ENCODE peak calls at places on chromosomes 13 and 19, in six cellular contexts. One of them, this sample, is unnamed.

GRCh38 chr13:93687261-93687660 is 460.7 kb downstream of the GPC6 start:
- DNase-seq in naive thymus-derived CD4-positive, alpha-beta T cell: no peak
- DNase-seq in lung: no peak
- DNase-seq in endodermal cell: no peak
- DNase-seq in DND-41: no peak
- DNase-seq in Karpas-422: no peak
- DNase-seq in this sample: no peak

GRCh38 chr13:69641773-69642172 is 465.9 kb upstream of the ATXN8OS start:
- DNase-seq in naive thymus-derived CD4-positive, alpha-beta T cell: no peak
- DNase-seq in lung: no peak
- DNase-seq in endodermal cell: no peak
- DNase-seq in DND-41: no peak
- DNase-seq in Karpas-422: no peak
- DNase-seq in this sample: no peak

GRCh38 chr19:35318679-35319448 is 10.1 kb upstream of the CD22 start:
- DNase-seq in naive thymus-derived CD4-positive, alpha-beta T cell: no peak
- DNase-seq in lung: peak; percentile 70
- DNase-seq in endodermal cell: no peak
- DNase-seq in DND-41: no peak
- DNase-seq in Karpas-422: no peak
- DNase-seq in this sample: no peak

GRCh38 chr13:44692173-44692713 is 116.1 kb upstream of the TSC22D1 start:
- DNase-seq in naive thymus-derived CD4-positive, alpha-beta T cell: no peak
- DNase-seq in lung: no peak
- DNase-seq in endodermal cell: peak; percentile 49
- DNase-seq in DND-41: no peak
- DNase-seq in Karpas-422: no peak
- DNase-seq in this sample: no peak

GRCh38 chr13:33799950-33800592 is 17.9 kb upstream of the RFC3 start:
- DNase-seq in naive thymus-derived CD4-positive, alpha-beta T cell: no peak
- DNase-seq in lung: no peak
- DNase-seq in endodermal cell: no peak
- DNase-seq in DND-41: no peak
- DNase-seq in Karpas-422: peak; percentile 87
- DNase-seq in this sample: no peak

GRCh38 chr13:41621716-41622508 is 164.6 kb downstream of the RGCC start:
- DNase-seq in naive thymus-derived CD4-positive, alpha-beta T cell: no peak
- DNase-seq in lung: no peak
- DNase-seq in endodermal cell: no peak
- DNase-seq in DND-41: no peak
- DNase-seq in Karpas-422: no peak
- DNase-seq in this sample: no peak

GRCh38 chr19:53994811-53995210 is 3.4 kb downstream of the CACNG6 start:
- DNase-seq in naive thymus-derived CD4-positive, alpha-beta T cell: no peak
- DNase-seq in lung: no peak
- DNase-seq in endodermal cell: no peak
- DNase-seq in DND-41: no peak
- DNase-seq in Karpas-422: no peak
- DNase-seq in this sample: no peak

GRCh38 chr13:20053891-20054290 is 95.4 kb downstream of the ZMYM2 start:
- DNase-seq in naive thymus-derived CD4-positive, alpha-beta T cell: no peak
- DNase-seq in lung: no peak
- DNase-seq in endodermal cell: no peak
- DNase-seq in DND-41: no peak
- DNase-seq in Karpas-422: no peak
- DNase-seq in this sample: no peak

GRCh38 chr13:110636701-110637201 is 21.4 kb downstream of the NAXD start:
- DNase-seq in naive thymus-derived CD4-positive, alpha-beta T cell: no peak
- DNase-seq in lung: no peak
- DNase-seq in endodermal cell: peak; percentile 45
- DNase-seq in DND-41: no peak
- DNase-seq in Karpas-422: no peak
- DNase-seq in this sample: no peak

GRCh38 chr19:32173836-32174235 is 171.6 kb upstream of the ZNF507 start:
- DNase-seq in naive thymus-derived CD4-positive, alpha-beta T cell: no peak
- DNase-seq in lung: peak; percentile 10
- DNase-seq in endodermal cell: no peak
- DNase-seq in DND-41: no peak
- DNase-seq in Karpas-422: no peak
- DNase-seq in this sample: no peak

GRCh38 chr13:28423010-28423409 is 71.9 kb downstream of the FLT1 start:
- DNase-seq in naive thymus-derived CD4-positive, alpha-beta T cell: no peak
- DNase-seq in lung: peak; percentile 47
- DNase-seq in endodermal cell: no peak
- DNase-seq in DND-41: peak; percentile 81
- DNase-seq in Karpas-422: no peak
- DNase-seq in this sample: no peak

GRCh38 chr13:21987793-21988192 is 316.9 kb downstream of the FGF9 start:
- DNase-seq in naive thymus-derived CD4-positive, alpha-beta T cell: no peak
- DNase-seq in lung: no peak
- DNase-seq in endodermal cell: no peak
- DNase-seq in DND-41: no peak
- DNase-seq in Karpas-422: no peak
- DNase-seq in this sample: no peak

GRCh38 chr19:18167975-18168645 is 5.5 kb upstream of the IFI30 start:
- DNase-seq in naive thymus-derived CD4-positive, alpha-beta T cell: peak; percentile 70
- DNase-seq in lung: no peak
- DNase-seq in endodermal cell: peak; percentile 84
- DNase-seq in DND-41: peak; percentile 63
- DNase-seq in Karpas-422: peak; percentile 90
- DNase-seq in this sample: peak; percentile 37

GRCh38 chr19:35901854-35902661 is at the start of gene HCST:
- DNase-seq in naive thymus-derived CD4-positive, alpha-beta T cell: peak; percentile 65
- DNase-seq in lung: no peak
- DNase-seq in endodermal cell: no peak
- DNase-seq in DND-41: peak; percentile 50
- DNase-seq in Karpas-422: peak; percentile 64
- DNase-seq in this sample: peak; percentile 79

GRCh38 chr13:43132228-43132627 is 108.8 kb downstream of the DNAJC15 start:
- DNase-seq in naive thymus-derived CD4-positive, alpha-beta T cell: no peak
- DNase-seq in lung: no peak
- DNase-seq in endodermal cell: peak; percentile 87
- DNase-seq in DND-41: no peak
- DNase-seq in Karpas-422: peak; percentile 86
- DNase-seq in this sample: no peak

GRCh38 chr19:40272261-40272660 is 12.9 kb downstream of the AKT2 start:
- DNase-seq in naive thymus-derived CD4-positive, alpha-beta T cell: no peak
- DNase-seq in lung: no peak
- DNase-seq in endodermal cell: no peak
- DNase-seq in DND-41: no peak
- DNase-seq in Karpas-422: no peak
- DNase-seq in this sample: no peak

GRCh38 chr19:4390862-4391693 is 9.3 kb downstream of the SH3GL1 start:
- DNase-seq in naive thymus-derived CD4-positive, alpha-beta T cell: no peak
- DNase-seq in lung: no peak
- DNase-seq in endodermal cell: no peak
- DNase-seq in DND-41: no peak
- DNase-seq in Karpas-422: no peak
- DNase-seq in this sample: no peak

GRCh38 chr19:15118789-15119494 is 11.7 kb downstream of the SYDE1 start:
- DNase-seq in naive thymus-derived CD4-positive, alpha-beta T cell: no peak
- DNase-seq in lung: no peak
- DNase-seq in endodermal cell: no peak
- DNase-seq in DND-41: no peak
- DNase-seq in Karpas-422: no peak
- DNase-seq in this sample: no peak

GRCh38 chr19:15120135-15121026 is 13.2 kb downstream of the SYDE1 start:
- DNase-seq in naive thymus-derived CD4-positive, alpha-beta T cell: no peak
- DNase-seq in lung: no peak
- DNase-seq in endodermal cell: peak; percentile 56
- DNase-seq in DND-41: no peak
- DNase-seq in Karpas-422: no peak
- DNase-seq in this sample: no peak

GRCh38 chr19:15116856-15117255 is 9.7 kb downstream of the SYDE1 start:
- DNase-seq in naive thymus-derived CD4-positive, alpha-beta T cell: no peak
- DNase-seq in lung: no peak
- DNase-seq in endodermal cell: no peak
- DNase-seq in DND-41: no peak
- DNase-seq in Karpas-422: no peak
- DNase-seq in this sample: no peak

GRCh38 chr19:15115762-15116615 is 8.8 kb downstream of the SYDE1 start:
- DNase-seq in naive thymus-derived CD4-positive, alpha-beta T cell: no peak
- DNase-seq in lung: no peak
- DNase-seq in endodermal cell: no peak
- DNase-seq in DND-41: no peak
- DNase-seq in Karpas-422: no peak
- DNase-seq in this sample: no peak

GRCh38 chr19:15118248-15118647 is 11.0 kb downstream of the SYDE1 start:
- DNase-seq in naive thymus-derived CD4-positive, alpha-beta T cell: no peak
- DNase-seq in lung: no peak
- DNase-seq in endodermal cell: no peak
- DNase-seq in DND-41: no peak
- DNase-seq in Karpas-422: no peak
- DNase-seq in this sample: no peak
- H3K36me3 ChIP-seq in naive thymus-derived CD4-positive, alpha-beta T cell: peaks cover 15% of the 10 kb centered on the region
- H3K36me3 ChIP-seq in lung: peaks cover 11% of the 10 kb centered on the region
- H3K36me3 ChIP-seq in endodermal cell: peaks cover 68% of the 10 kb centered on the region
- H3K36me3 ChIP-seq in DND-41: peaks cover 78% of the 10 kb centered on the region
- H3K36me3 ChIP-seq in Karpas-422: peaks cover 11% of the 10 kb centered on the region
- H3K36me3 ChIP-seq in this sample: peaks cover 24% of the 10 kb centered on the region

DNA sequence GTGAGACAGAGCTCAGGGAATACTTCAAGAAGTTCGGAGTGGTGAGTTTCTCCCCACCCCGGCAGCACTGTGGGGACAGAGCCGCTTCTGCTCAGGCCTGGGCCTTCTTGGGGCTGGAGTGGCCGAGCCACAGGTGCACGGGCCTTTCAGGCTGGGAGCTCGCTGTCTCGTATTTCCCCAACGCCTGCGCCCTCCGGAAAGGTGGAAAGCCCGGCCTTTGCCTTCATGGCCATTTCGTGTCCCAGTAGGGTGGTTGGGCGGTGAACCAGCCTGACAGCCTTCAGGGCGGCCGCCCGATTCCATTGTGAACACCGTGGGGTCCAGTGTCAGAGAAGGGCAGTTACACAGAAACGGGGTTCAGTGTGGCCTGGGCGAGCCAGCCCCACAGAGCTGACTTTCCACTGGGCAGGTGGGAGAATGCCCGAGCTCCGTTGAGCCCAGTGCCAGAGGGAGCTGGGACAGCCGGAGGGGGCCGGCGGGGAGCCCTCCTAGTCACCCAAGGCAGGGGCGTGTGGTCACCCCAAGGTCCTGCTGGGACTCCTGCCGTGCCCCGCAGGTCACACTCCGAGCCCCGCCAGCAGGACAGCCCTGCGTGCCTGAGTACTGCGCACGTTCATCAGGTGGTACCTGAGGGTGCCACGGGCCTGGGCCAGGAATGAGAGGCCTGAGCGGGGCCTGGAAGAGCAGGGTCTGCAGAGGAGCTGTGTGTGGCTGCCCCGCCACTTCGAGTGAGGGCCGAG is 14.0 kb downstream of the DAZAP1 start:
- DNase-seq in naive thymus-derived CD4-positive, alpha-beta T cell: no peak
- DNase-seq in lung: no peak
- DNase-seq in endodermal cell: no peak
- DNase-seq in DND-41: no peak
- DNase-seq in Karpas-422: no peak
- DNase-seq in this sample: no peak
- H3K4me1 ChIP-seq in naive thymus-derived CD4-positive, alpha-beta T cell: no peaks in the 10 kb centered on the region
- H3K4me1 ChIP-seq in lung: peaks cover 15% of the 10 kb centered on the region
- H3K4me1 ChIP-seq in endodermal cell: peaks cover under 1% of the 10 kb centered on the region
- H3K4me1 ChIP-seq in DND-41: no peaks in the 10 kb centered on the region
- H3K4me1 ChIP-seq in Karpas-422: no peaks in the 10 kb centered on the region
- H3K4me1 ChIP-seq in this sample: peaks cover 2% of the 10 kb centered on the region

GRCh38 chr19:12526542-12526941 is 24.7 kb downstream of the ZNF564 start:
- DNase-seq in naive thymus-derived CD4-positive, alpha-beta T cell: no peak
- DNase-seq in lung: no peak
- DNase-seq in endodermal cell: no peak
- DNase-seq in DND-41: no peak
- DNase-seq in Karpas-422: no peak
- DNase-seq in this sample: no peak

GRCh38 chr19:12527034-12527836 is 24.0 kb downstream of the ZNF564 start:
- DNase-seq in naive thymus-derived CD4-positive, alpha-beta T cell: peak; percentile 18
- DNase-seq in lung: no peak
- DNase-seq in endodermal cell: no peak
- DNase-seq in DND-41: no peak
- DNase-seq in Karpas-422: no peak
- DNase-seq in this sample: no peak

GRCh38 chr19:12521996-12522395 is 29.3 kb downstream of the ZNF564 start:
- DNase-seq in naive thymus-derived CD4-positive, alpha-beta T cell: no peak
- DNase-seq in lung: no peak
- DNase-seq in endodermal cell: peak; percentile 75
- DNase-seq in DND-41: peak; percentile 20
- DNase-seq in Karpas-422: no peak
- DNase-seq in this sample: no peak
- H3K9me3 ChIP-seq in naive thymus-derived CD4-positive, alpha-beta T cell: peaks cover 29% of the 10 kb centered on the region
- H3K9me3 ChIP-seq in lung: peaks cover 34% of the 10 kb centered on the region
- H3K9me3 ChIP-seq in endodermal cell: peaks cover 98% of the 10 kb centered on the region
- H3K9me3 ChIP-seq in DND-41: peaks cover 41% of the 10 kb centered on the region
- H3K9me3 ChIP-seq in Karpas-422: peaks cover 55% of the 10 kb centered on the region
- H3K9me3 ChIP-seq in this sample: peaks cover 63% of the 10 kb centered on the region

DNA sequence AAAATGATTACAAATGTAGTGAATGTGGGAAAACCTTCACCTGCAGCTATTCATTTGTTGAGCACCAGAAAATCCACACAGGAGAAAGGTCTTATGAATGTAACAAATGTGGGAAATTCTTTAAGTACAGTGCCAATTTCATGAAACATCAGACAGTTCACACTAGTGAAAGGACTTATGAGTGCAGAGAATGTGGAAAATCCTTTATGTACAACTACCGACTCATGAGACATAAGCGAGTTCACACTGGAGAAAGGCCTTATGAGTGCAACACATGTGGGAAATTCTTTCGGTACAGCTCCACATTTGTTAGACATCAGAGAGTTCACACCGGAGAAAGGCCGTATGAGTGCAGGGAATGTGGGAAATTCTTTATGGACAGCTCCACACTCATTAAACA is 9.2 kb downstream of the ZNF548 start:
- DNase-seq in naive thymus-derived CD4-positive, alpha-beta T cell: no peak
- DNase-seq in lung: no peak
- DNase-seq in endodermal cell: no peak
- DNase-seq in DND-41: no peak
- DNase-seq in Karpas-422: no peak
- DNase-seq in this sample: no peak
- H3K36me3 ChIP-seq in naive thymus-derived CD4-positive, alpha-beta T cell: peaks cover 25% of the 10 kb centered on the region
- H3K36me3 ChIP-seq in lung: peaks cover 34% of the 10 kb centered on the region
- H3K36me3 ChIP-seq in endodermal cell: peaks cover 37% of the 10 kb centered on the region
- H3K36me3 ChIP-seq in DND-41: peaks cover 68% of the 10 kb centered on the region
- H3K36me3 ChIP-seq in Karpas-422: peaks cover 81% of the 10 kb centered on the region
- H3K36me3 ChIP-seq in this sample: peaks cover 30% of the 10 kb centered on the region

GRCh38 chr13:113183450-113184129 is 24.9 kb downstream of the PCID2 start:
- DNase-seq in naive thymus-derived CD4-positive, alpha-beta T cell: no peak
- DNase-seq in lung: no peak
- DNase-seq in endodermal cell: no peak
- DNase-seq in DND-41: no peak
- DNase-seq in Karpas-422: no peak
- DNase-seq in this sample: no peak
- H3K4me1 ChIP-seq in naive thymus-derived CD4-positive, alpha-beta T cell: peaks cover 69% of the 10 kb centered on the region
- H3K4me1 ChIP-seq in lung: peaks cover 4% of the 10 kb centered on the region
- H3K4me1 ChIP-seq in endodermal cell: peaks cover 16% of the 10 kb centered on the region
- H3K4me1 ChIP-seq in DND-41: no peaks in the 10 kb centered on the region
- H3K4me1 ChIP-seq in Karpas-422: no peaks in the 10 kb centered on the region
- H3K4me1 ChIP-seq in this sample: peaks cover 62% of the 10 kb centered on the region

GRCh38 chr19:23384166-23384565 is 11.1 kb downstream of the ZNF91 start:
- DNase-seq in naive thymus-derived CD4-positive, alpha-beta T cell: no peak
- DNase-seq in lung: no peak
- DNase-seq in endodermal cell: no peak
- DNase-seq in DND-41: no peak
- DNase-seq in Karpas-422: no peak
- DNase-seq in this sample: no peak
- H3K9me3 ChIP-seq in naive thymus-derived CD4-positive, alpha-beta T cell: no peaks in the 10 kb centered on the region
- H3K9me3 ChIP-seq in lung: peaks cover 22% of the 10 kb centered on the region
- H3K9me3 ChIP-seq in endodermal cell: peaks cover 89% of the 10 kb centered on the region
- H3K9me3 ChIP-seq in DND-41: peaks cover 86% of the 10 kb centered on the region
- H3K9me3 ChIP-seq in Karpas-422: peaks cover 49% of the 10 kb centered on the region
- H3K9me3 ChIP-seq in this sample: peaks cover 35% of the 10 kb centered on the region

GRCh38 chr13:53398051-53398450 is 369.4 kb downstream of the OLFM4 start:
- DNase-seq in naive thymus-derived CD4-positive, alpha-beta T cell: no peak
- DNase-seq in lung: no peak
- DNase-seq in endodermal cell: no peak
- DNase-seq in DND-41: no peak
- DNase-seq in Karpas-422: no peak
- DNase-seq in this sample: no peak
- H3K36me3 ChIP-seq in naive thymus-derived CD4-positive, alpha-beta T cell: no peaks in the 10 kb centered on the region
- H3K36me3 ChIP-seq in lung: no peaks in the 10 kb centered on the region
- H3K36me3 ChIP-seq in endodermal cell: no peaks in the 10 kb centered on the region
- H3K36me3 ChIP-seq in DND-41: no peaks in the 10 kb centered on the region
- H3K36me3 ChIP-seq in Karpas-422: no peaks in the 10 kb centered on the region
- H3K36me3 ChIP-seq in this sample: no peaks in the 10 kb centered on the region

This sample was measured in CD8-positive, alpha-beta memory T cell.